ENCODE peak calls at places on chromosomes 4 and X, in nine cellular contexts. Q is HepG2, W is heart left ventricle, O is A549, S is IMR-90, L is sigmoid colon, N is suprapubic skin, Y is endothelial cell of umbilical vein, P is stomach. R is an unnamed sample.

GRCh38 chrX:41051303-41051702 is 33.9 kb upstream of the USP9X start:
- DNase-seq in Q (no peak), W (no peak), O (no peak), S (no peak), L (no peak), N (no peak), Y (no peak), P (no peak), R (no peak)

GRCh38 chr4:133775881-133776280 is 425.7 kb downstream of the PABPC4L start:
- DNase-seq in Q (no peak), W (no peak), O (no peak), S (peak; percentile 81), L (no peak), N (no peak), Y (no peak), P (no peak), R (no peak)

GRCh38 chrX:38891641-38892413 is 90.6 kb downstream of the MID1IP1 start:
- DNase-seq in Q (no peak), W (no peak), O (no peak), S (peak; percentile 75), L (no peak), N (no peak), Y (no peak), P (no peak), R (no peak)

GRCh38 chr4:7712021-7712420 is 227.6 kb downstream of the AFAP1 start:
- DNase-seq in Q (no peak), W (peak; percentile 46), O (no peak), S (no peak), L (no peak), N (no peak), Y (no peak), P (no peak), R (no peak)

GRCh38 chr4:53991821-53992220 is 72.6 kb downstream of the CHIC2 start:
- DNase-seq in Q (no peak), W (no peak), O (no peak), S (no peak), L (no peak), N (no peak), Y (no peak), P (no peak), R (no peak)

GRCh38 chr4:149223659-149224058 is 592.0 kb downstream of the IQCM start:
- DNase-seq in Q (no peak), W (no peak), O (no peak), S (peak; percentile 56), L (no peak), N (no peak), Y (no peak), P (no peak), R (no peak)

GRCh38 chr4:151045907-151046306 is 30.8 kb upstream of the LRBA start:
- DNase-seq in Q (peak; percentile 31), W (no peak), O (no peak), S (no peak), L (no peak), N (no peak), Y (peak; percentile 30), P (no peak), R (no peak)

GRCh38 chr4:125389713-125390112 is 75.0 kb downstream of the FAT4 start:
- DNase-seq in Q (no peak), W (no peak), O (no peak), S (peak; percentile 96), L (no peak), N (no peak), Y (peak; percentile 83), P (no peak), R (no peak)

GRCh38 chr4:30912098-30912719 is 192.0 kb downstream of the PCDH7 start:
- DNase-seq in Q (no peak), W (no peak), O (no peak), S (peak; percentile 46), L (no peak), N (no peak), Y (no peak), P (no peak), R (no peak)

GRCh38 chr4:102789317-102789717 is 28.5 kb upstream of the MANBA start:
- DNase-seq in Q (no peak), W (no peak), O (no peak), S (peak; percentile 83), L (no peak), N (no peak), Y (peak; percentile 21), P (no peak), R (no peak)

GRCh38 chr4:108793413-108793812 is 30.6 kb upstream of the ETNPPL start:
- DNase-seq in Q (no peak), W (no peak), O (no peak), S (no peak), L (no peak), N (no peak), Y (no peak), P (no peak), R (no peak)

GRCh38 chr4:151291485-151291884 is 14.5 kb downstream of the PRSS48 start:
- DNase-seq in Q (no peak), W (no peak), O (no peak), S (no peak), L (no peak), N (no peak), Y (no peak), P (no peak), R (no peak)

DNA sequence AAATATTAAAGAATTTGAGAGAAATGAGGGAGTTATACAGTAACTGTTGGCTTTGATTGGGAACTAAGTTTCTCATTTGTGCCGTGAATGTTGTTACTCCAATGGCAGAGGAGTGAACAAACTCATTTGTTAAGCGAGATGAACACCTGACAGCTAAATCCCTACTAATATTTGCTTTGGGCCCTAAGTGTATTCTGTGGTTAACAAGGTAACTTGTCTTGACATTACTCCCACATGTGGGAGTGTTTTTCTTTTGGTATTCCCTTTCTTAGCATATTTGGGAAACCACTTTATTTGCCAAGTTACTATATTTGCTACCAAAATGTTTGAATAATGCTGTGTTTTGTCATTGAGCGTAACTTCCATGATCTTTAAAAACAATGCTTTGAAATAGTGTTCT is 82.4 kb downstream of the ARHGAP10 start:
- DNase-seq in Q (no peak), W (no peak), O (no peak), S (no peak), L (no peak), N (no peak), Y (no peak), P (no peak), R (no peak)
- H3K4me1 ChIP-seq in Q (no peaks in the 10 kb centered on the region), W (peaks cover 49% of the 10 kb centered on the region), O (no peaks in the 10 kb centered on the region), S (peaks cover 4% of the 10 kb centered on the region), L (peaks cover 86% of the 10 kb centered on the region), N (peaks cover 56% of the 10 kb centered on the region), Y (no peaks in the 10 kb centered on the region), P (peaks cover 76% of the 10 kb centered on the region), R (peaks cover 79% of the 10 kb centered on the region)

GRCh38 chr4:20700007-20700761 is at the start of gene PACRGL:
- DNase-seq in Q (peak; percentile 91), W (peak; percentile 96), O (peak; percentile 67), S (peak; percentile 91), L (peak; percentile 97), N (peak; percentile 95), Y (peak; percentile 94), P (peak; percentile 93), R (peak; percentile 62)
- TF ChIP-seq POLR2A in Q (peak; percentile 77), W (no peak), O (peak; percentile 26), S (peak; percentile 80), L (peak; percentile 18), N (no peak), Y (peak; percentile 43), P (no peak), R (no peak)

DNA sequence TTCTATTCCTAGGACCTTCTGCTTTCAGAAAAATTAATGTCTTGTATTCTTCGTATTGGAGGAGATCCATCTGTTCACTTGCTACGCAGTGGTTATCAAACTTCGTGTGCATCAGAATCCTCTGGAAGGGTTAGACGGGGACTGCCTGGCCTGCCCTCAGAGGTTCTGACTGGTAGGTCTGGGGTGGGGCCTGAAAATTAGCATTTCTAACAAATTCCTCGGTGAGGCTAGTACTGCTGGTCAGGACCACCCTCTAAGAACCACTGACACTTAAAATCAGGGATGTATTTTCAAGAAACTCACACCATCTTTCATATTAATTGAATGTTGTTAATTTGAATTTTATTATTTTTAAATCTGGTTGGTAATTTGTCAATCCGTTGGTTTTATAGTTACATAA is 63.0 kb downstream of the MAPK10 start:
- DNase-seq in Q (no peak), W (no peak), O (no peak), S (no peak), L (no peak), N (no peak), Y (no peak), P (no peak), R (no peak)
- H3K4me1 ChIP-seq in Q (no peaks in the 10 kb centered on the region), W (no peaks in the 10 kb centered on the region), O (no peaks in the 10 kb centered on the region), S (no peaks in the 10 kb centered on the region), L (peaks cover 5% of the 10 kb centered on the region), N (peaks cover under 1% of the 10 kb centered on the region), Y (peaks cover 8% of the 10 kb centered on the region), P (no peaks in the 10 kb centered on the region), R (peaks cover 12% of the 10 kb centered on the region)

GRCh38 chrX:54439967-54440871 is at the start of gene TSR2:
- DNase-seq in Q (peak; percentile 84), W (peak; percentile 88), O (peak; percentile 48), S (peak; percentile 87), L (peak; percentile 91), N (peak; percentile 85), Y (peak; percentile 87), P (peak; percentile 82), R (peak; percentile 7)
- TF ChIP-seq POLR2A in Q (peak; percentile 65), W (no peak), O (peak; percentile 46), S (no peak), L (no peak), N (no peak), Y (peak; percentile 28), P (no peak), R (peak; percentile 47)

GRCh38 chrX:15956684-15957083 is 102.1 kb upstream of the AP1S2 start:
- DNase-seq in Q (no peak), W (no peak), O (no peak), S (no peak), L (no peak), N (no peak), Y (no peak), P (no peak), R (no peak)

GRCh38 chrX:15963858-15964257 is 109.2 kb upstream of the AP1S2 start:
- DNase-seq in Q (no peak), W (no peak), O (no peak), S (no peak), L (no peak), N (no peak), Y (no peak), P (no peak), R (no peak)

DNA sequence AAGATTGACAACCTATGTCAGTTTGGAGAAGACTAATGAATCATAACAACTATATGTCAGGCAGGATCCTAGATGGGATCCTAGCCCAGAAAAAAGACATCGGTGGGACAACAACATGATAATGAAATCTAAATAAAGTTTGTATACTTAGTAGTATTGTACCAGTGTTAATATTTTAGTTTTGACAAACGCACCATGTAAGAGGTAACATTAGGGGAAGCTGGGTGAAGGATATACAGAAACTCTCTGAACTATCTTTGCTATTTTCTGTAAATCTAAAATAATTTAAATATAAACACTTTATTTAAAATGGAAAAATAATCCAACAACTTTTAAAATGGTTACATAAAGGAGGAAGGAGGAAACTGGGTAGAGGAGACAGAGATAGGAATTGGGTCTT is 105.6 kb upstream of the AP1S2 start:
- DNase-seq in Q (no peak), W (no peak), O (no peak), S (no peak), L (no peak), N (no peak), Y (no peak), P (no peak), R (no peak)
- H3K4me1 ChIP-seq in Q (no peaks in the 10 kb centered on the region), W (no peaks in the 10 kb centered on the region), O (no peaks in the 10 kb centered on the region), S (no peaks in the 10 kb centered on the region), L (no peaks in the 10 kb centered on the region), N (no peaks in the 10 kb centered on the region), Y (no peaks in the 10 kb centered on the region), P (no peaks in the 10 kb centered on the region), R (no peaks in the 10 kb centered on the region)